ENCODE peak calls at places on chromosomes 12 and 14, in four cellular contexts. R is body of pancreas, N is ELR, U is T-helper 17 cell. O is an unnamed sample.

GRCh38 chr12:10226086-10226485 is 13.4 kb downstream of the GABARAPL1 start:
- DNase-seq in R (no peak), N (no peak), U (no peak), O (no peak)

GRCh38 chr14:74019743-74020142 is 594 bp downstream of the BBOF1 start:
- DNase-seq in R (no peak), N (peak), U (no peak), O (peak)

GRCh38 chr12:124928095-124928911 is 13.9 kb upstream of the UBC start:
- DNase-seq in R (peak), N (peak), U (peak), O (peak)

GRCh38 chr12:67573456-67573855 is 75.1 kb upstream of the DYRK2 start:
- DNase-seq in R (no peak), N (no peak), U (no peak), O (no peak)

GRCh38 chr14:65482769-65483438 is 70.4 kb downstream of the FUT8 start:
- DNase-seq in R (no peak), N (no peak), U (no peak), O (peak)

GRCh38 chr14:54920052-54920451 is 17.4 kb upstream of the GCH1 start:
- DNase-seq in R (no peak), N (no peak), U (no peak), O (no peak)

GRCh38 chr14:71536927-71537772 is 395.1 kb upstream of the RGS6 start:
- DNase-seq in R (no peak), N (no peak), U (no peak), O (no peak)

GRCh38 chr12:6430124-6430989 is 14.4 kb upstream of the CD27 start:
- DNase-seq in R (peak), N (peak), U (no peak), O (peak)

GRCh38 chr12:31478898-31479297 is 112.0 kb downstream of the DENND5B start:
- DNase-seq in R (no peak), N (no peak), U (no peak), O (no peak)

GRCh38 chr12:95815635-95816212 is 25.2 kb upstream of the NTN4 start:
- DNase-seq in R (no peak), N (peak), U (no peak), O (peak)

GRCh38 chr14:71672596-71672995 is 259.6 kb upstream of the RGS6 start:
- DNase-seq in R (no peak), N (no peak), U (no peak), O (peak)

GRCh38 chr14:44962573-44963528 is 861 bp downstream of the TOGARAM1 start:
- DNase-seq in R (peak), N (peak), U (no peak), O (peak)

GRCh38 chr12:7934153-7934552 is 1.8 kb downstream of the SLC2A3 start:
- DNase-seq in R (no peak), N (peak), U (no peak), O (peak)

GRCh38 chr14:105096206-105096875 is 31.1 kb upstream of the GPR132 start:
- DNase-seq in R (no peak), N (no peak), U (no peak), O (no peak)

GRCh38 chr12:9347328-9348127 is 139.3 kb upstream of the PZP start:
- DNase-seq in R (no peak), N (peak), U (no peak), O (peak)

GRCh38 chr14:83816755-83817154 is 1713.2 kb upstream of the FLRT2 start:
- DNase-seq in R (no peak), N (peak), U (no peak), O (no peak)

GRCh38 chr14:38367922-38368321 is 112.0 kb upstream of the CLEC14A start:
- DNase-seq in R (no peak), N (no peak), U (no peak), O (no peak)

GRCh38 chr12:120539303-120539702 is 5.1 kb downstream of the RNF10 start:
- DNase-seq in R (peak), N (peak), U (no peak), O (peak)

GRCh38 chr12:94073441-94074051 is 74.8 kb upstream of the PLXNC1 start:
- DNase-seq in R (no peak), N (no peak), U (no peak), O (peak)

GRCh38 chr12:13126494-13126893 is 23.0 kb upstream of the GSG1 start:
- DNase-seq in R (no peak), N (no peak), U (no peak), O (no peak)

GRCh38 chr12:47990351-47991105 is 13.7 kb downstream of the COL2A1 start:
- DNase-seq in R (no peak), N (peak), U (no peak), O (no peak)

GRCh38 chr12:75852143-75852542 is 179.4 kb downstream of the PHLDA1 start:
- DNase-seq in R (no peak), N (peak), U (no peak), O (peak)

GRCh38 chr14:89407856-89408255 is 9.2 kb downstream of the FOXN3 start:
- DNase-seq in R (no peak), N (no peak), U (no peak), O (peak)

GRCh38 chr14:22883191-22883976 is at the start of gene REM2:
- DNase-seq in R (peak), N (no peak), U (no peak), O (no peak)

GRCh38 chr12:40086471-40086870 is 19.4 kb downstream of the SLC2A13 start:
- DNase-seq in R (no peak), N (no peak), U (no peak), O (no peak)

GRCh38 chr12:115451785-115452736 is 768.1 kb upstream of the TBX3 start:
- DNase-seq in R (peak), N (peak), U (no peak), O (peak)

GRCh38 chr14:43503508-43503907 is 1003.6 kb downstream of the FSCB start:
- DNase-seq in R (no peak), N (peak), U (no peak), O (peak)

GRCh38 chr14:73634333-73634833 is 10.4 kb upstream of the DNAL1 start:
- DNase-seq in R (peak), N (no peak), U (no peak), O (peak)

GRCh38 chr14:75452324-75452723 is 24.5 kb downstream of the JDP2 start:
- DNase-seq in R (no peak), N (peak), U (no peak), O (no peak)

GRCh38 chr12:121861549-121862254 is 3.0 kb upstream of the HPD start:
- DNase-seq in R (no peak), N (no peak), U (no peak), O (peak)

GRCh38 chr14:29788093-29788492 is 139.6 kb downstream of the PRKD1 start:
- DNase-seq in R (no peak), N (no peak), U (no peak), O (no peak)

GRCh38 chr12:65630555-65630954 is 193.7 kb upstream of the HMGA2 start:
- DNase-seq in R (no peak), N (no peak), U (no peak), O (no peak)

GRCh38 chr14:101128478-101129450 is 225.2 kb upstream of the RTL1 start:
- DNase-seq in R (no peak), N (no peak), U (no peak), O (no peak)

GRCh38 chr12:108939594-108939993 is 59.7 kb downstream of the DAO start:
- DNase-seq in R (no peak), N (peak), U (no peak), O (peak)

GRCh38 chr12:49052451-49053208 is 8.0 kb downstream of the KMT2D start:
- DNase-seq in R (no peak), N (no peak), U (no peak), O (no peak)

GRCh38 chr14:51432302-51432948 is 192.4 kb downstream of the TMX1 start:
- DNase-seq in R (no peak), N (no peak), U (no peak), O (no peak)

GRCh38 chr12:45232771-45233372 is 17.0 kb downstream of the ANO6 start:
- DNase-seq in R (peak), N (peak), U (no peak), O (peak)

GRCh38 chr12:115227137-115227615 is 543.2 kb upstream of the TBX3 start:
- DNase-seq in R (no peak), N (peak), U (no peak), O (peak)